ENCODE peak calls at places on chromosomes 12 and 14, in ten cellular contexts. R, F, P, D, W, T, A, H, N and O are unnamed samples.

GRCh38 chr14:93892923-93893549 is 34.1 kb upstream of the FAM181A start:
- DNase-seq in W (peak; percentile 79), N (peak; percentile 80), T (peak; percentile 73), F (peak; percentile 59), H (peak; percentile 74), D (peak; percentile 49), A (peak; percentile 92), R (peak; percentile 62), P (peak; percentile 57), O (peak; percentile 48)

GRCh38 chr12:106892075-106892474 is 63.6 kb upstream of the TMEM263 start:
- DNase-seq in R (no peak), A (no peak), T (no peak), D (no peak), H (no peak), P (no peak), W (no peak), F (no peak), N (no peak), O (no peak)

GRCh38 chr12:89349814-89350213 is 2.5 kb downstream of the DUSP6 start:
- DNase-seq in D (peak; percentile 77), R (no peak), F (peak; percentile 73), H (peak; percentile 63), T (no peak), N (no peak), A (no peak), W (no peak), P (peak; percentile 66), O (peak; percentile 74)

GRCh38 chr12:121799842-121800693 is 3.7 kb upstream of the SETD1B start:
- DNase-seq in H (peak; percentile 89), P (peak; percentile 93), F (peak; percentile 85), N (peak; percentile 51), D (peak; percentile 88), T (peak; percentile 69), R (peak; percentile 68), W (no peak), A (peak; percentile 88), O (peak; percentile 96)

GRCh38 chr12:105100207-105100985 is 7.1 kb upstream of the WASHC4 start:
- DNase-seq in F (peak; percentile 77), N (no peak), T (no peak), R (no peak), D (peak; percentile 76), H (no peak), P (peak; percentile 71), W (no peak), A (no peak), O (peak; percentile 69)

GRCh38 chr12:124921200-124922008 is 7.0 kb upstream of the UBC start:
- DNase-seq in A (no peak), R (peak; percentile 35), F (peak; percentile 82), N (no peak), W (peak; percentile 60), D (peak; percentile 68), T (peak; percentile 84), H (peak; percentile 30), P (peak; percentile 74), O (peak; percentile 66)

GRCh38 chr14:98931911-98932310 is 340.1 kb downstream of the BCL11B start:
- DNase-seq in F (no peak), D (no peak), W (no peak), N (no peak), R (peak; percentile 52), H (no peak), A (peak; percentile 74), P (no peak), T (no peak), O (no peak)

GRCh38 chr14:101535232-101535631 is 26.1 kb upstream of the DIO3 start:
- DNase-seq in D (no peak), P (no peak), F (no peak), W (no peak), R (no peak), T (no peak), N (no peak), H (no peak), A (no peak), O (no peak)

GRCh38 chr12:4984344-4984743 is 59.3 kb upstream of the KCNA5 start:
- DNase-seq in W (no peak), P (no peak), R (no peak), T (no peak), F (no peak), D (no peak), N (no peak), H (no peak), A (peak; percentile 41), O (no peak)

GRCh38 chr12:113088037-113088436 is 31.5 kb downstream of the DTX1 start:
- DNase-seq in T (no peak), N (no peak), F (no peak), D (no peak), P (no peak), H (no peak), R (no peak), W (no peak), A (no peak), O (no peak)

GRCh38 chr12:93107943-93108342 is 178.8 kb upstream of the EEA1 start:
- DNase-seq in W (no peak), H (no peak), D (no peak), A (no peak), R (no peak), P (no peak), T (no peak), N (no peak), F (no peak), O (no peak)

GRCh38 chr12:12008232-12008850 is 62.4 kb upstream of the BCL2L14 start:
- DNase-seq in A (no peak), R (no peak), D (no peak), N (peak; percentile 30), P (no peak), W (no peak), T (no peak), F (no peak), H (no peak), O (no peak)

GRCh38 chr14:58663494-58664111 is 25.8 kb downstream of the DACT1 start:
- DNase-seq in H (peak; percentile 41), D (peak; percentile 47), N (no peak), P (peak; percentile 94), A (no peak), F (peak; percentile 80), W (no peak), R (no peak), T (no peak), O (peak; percentile 81)

GRCh38 chr14:79325071-79325470 is 886.2 kb downstream of the DIO2 start:
- DNase-seq in F (no peak), P (peak; percentile 58), W (no peak), N (no peak), D (no peak), R (no peak), T (no peak), A (no peak), H (no peak), O (peak; percentile 16)

GRCh38 chr14:105855893-105856675 is 329.7 kb downstream of the TMEM121 start:
- DNase-seq in H (no peak), R (no peak), P (no peak), A (peak; percentile 47), D (no peak), N (no peak), F (no peak), W (no peak), T (no peak), O (no peak)